ENCODE peak calls at places on chromosomes 2 and 18, in four cellular contexts. C, S, I and R are unnamed samples.

GRCh38 chr2:172270278-172271079 is 156.9 kb upstream of the ITGA6 start:
- DNase-seq in I (no peak), S (no peak), C (no peak), R (peak; percentile 45)

GRCh38 chr2:226969412-226969811 is 133.6 kb downstream of the RHBDD1 start:
- DNase-seq in S (no peak), C (no peak), I (no peak), R (no peak)

GRCh38 chr2:32952759-32953476 is 6.2 kb downstream of the LTBP1 start:
- DNase-seq in C (no peak), S (no peak), I (no peak), R (no peak)

GRCh38 chr2:200613692-200614091 is 27.9 kb downstream of the AOX1 start:
- DNase-seq in C (no peak), I (no peak), S (no peak), R (no peak)

GRCh38 chr2:53670351-53670750 is 97.3 kb upstream of the CHAC2 start:
- DNase-seq in I (no peak), C (no peak), S (peak; percentile 8), R (no peak)

GRCh38 chr2:218662827-218663226 is 3.3 kb downstream of the BCS1L start:
- DNase-seq in C (no peak), I (no peak), S (no peak), R (no peak)

GRCh38 chr18:45059695-45060094 is 379.0 kb downstream of the SETBP1 start:
- DNase-seq in C (peak; percentile 24), S (peak; percentile 88), I (peak; percentile 21), R (no peak)

GRCh38 chr2:18209934-18210639 is 331.6 kb downstream of the KCNS3 start:
- DNase-seq in I (no peak), S (peak; percentile 76), C (no peak), R (no peak)

GRCh38 chr18:32441536-32441935 is 29.1 kb downstream of the GAREM1 start:
- DNase-seq in S (no peak), C (no peak), I (no peak), R (no peak)

GRCh38 chr2:225354281-225354774 is 45.2 kb upstream of the NYAP2 start:
- DNase-seq in S (peak; percentile 76), I (no peak), C (no peak), R (no peak)

GRCh38 chr2:239903210-239903609 is 121.9 kb downstream of the NDUFA10 start:
- DNase-seq in S (no peak), C (no peak), I (no peak), R (no peak)

GRCh38 chr2:44825702-44826101 is 115.8 kb upstream of the SIX3 start:
- DNase-seq in I (no peak), S (no peak), C (no peak), R (no peak)

GRCh38 chr2:9826208-9826607 is 17.1 kb upstream of the TAF1B start:
- DNase-seq in C (no peak), S (no peak), I (no peak), R (no peak)

GRCh38 chr18:13288509-13289138 is 70.1 kb downstream of the LDLRAD4 start:
- DNase-seq in I (no peak), S (no peak), C (no peak), R (no peak)